ENCODE peak calls at places on chromosomes 5 and 9, in six cellular contexts. Z is mammary epithelial cell, Q is kidney, H is choroid plexus epithelial cell, J is BE2C, X is HFF-Myc. B is an unnamed sample.
A peak's percentile ranks its signal among the peaks of the same experiment; 100 is the strongest.

GRCh38 chr5:151708126-151708525 is 21.4 kb upstream of the SPARC start:
- DNase-seq in J (no peak), Q (no peak), X (no peak), H (peak; percentile 31), Z (no peak), B (no peak)

GRCh38 chr9:13974891-13975290 is 339.1 kb downstream of the NFIB start:
- DNase-seq in X (no peak), Z (no peak), H (no peak), Q (no peak), J (no peak), B (no peak)

GRCh38 chr9:2096376-2096970 is 81.3 kb downstream of the SMARCA2 start:
- DNase-seq in Q (no peak), H (no peak), X (no peak), Z (no peak), J (no peak), B (no peak)

GRCh38 chr5:67409342-67409741 is 212.7 kb upstream of the CD180 start:
- DNase-seq in Q (no peak), J (no peak), Z (no peak), X (no peak), H (no peak), B (no peak)

GRCh38 chr5:81852277-81853004 is 101.5 kb upstream of the SSBP2 start:
- DNase-seq in Z (no peak), H (peak; percentile 87), J (no peak), Q (peak; percentile 80), X (peak; percentile 43), B (no peak)

GRCh38 chr5:148090200-148090599 is 26.4 kb downstream of the SPINK5 start:
- DNase-seq in X (no peak), J (no peak), Q (no peak), H (no peak), Z (no peak), B (no peak)

GRCh38 chr5:169006878-169007790 is 293.8 kb downstream of the SLIT3 start:
- DNase-seq in Z (peak; percentile 91), J (no peak), H (no peak), X (no peak), Q (no peak), B (no peak)

GRCh38 chr5:170184007-170184687 is 48.6 kb upstream of the C5orf58 start:
- DNase-seq in X (peak; percentile 19), H (peak; percentile 67), Q (no peak), J (peak; percentile 72), Z (peak; percentile 35), B (peak; percentile 10)

GRCh38 chr9:5843450-5844249 is 10.7 kb upstream of the ERMP1 start:
- DNase-seq in X (peak; percentile 63), J (no peak), Q (peak; percentile 73), Z (no peak), H (peak; percentile 64), B (no peak)

DNA sequence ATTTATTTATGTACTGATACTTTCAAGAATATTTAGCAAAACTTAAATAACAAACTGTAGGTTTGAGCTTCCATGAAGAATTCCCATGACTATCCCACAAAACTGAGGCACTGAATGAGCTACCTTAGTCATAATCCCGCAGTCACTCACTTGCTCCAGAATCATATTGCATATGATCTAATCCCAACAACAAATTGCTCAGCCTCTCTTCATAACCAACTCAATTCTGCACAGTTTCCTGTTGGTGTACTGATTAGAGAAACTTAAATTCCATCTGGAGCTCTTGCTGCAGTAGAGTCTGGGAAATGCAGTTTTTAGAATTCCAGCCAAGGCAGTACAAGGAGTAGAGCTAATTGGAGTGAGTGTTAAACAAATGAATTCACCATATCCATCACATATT is 35.7 kb upstream of the CDH18 start:
- DNase-seq in H (peak; percentile 4), X (no peak), Q (no peak), Z (no peak), J (no peak), B (no peak)
- TF ChIP-seq CTCF in H (no peak), X (no peak), Q (no peak), Z (no peak), J (no peak), B (no peak)

GRCh38 chr5:90557391-90557790 is 1.2 kb upstream of the ADGRV1 start:
- DNase-seq in X (no peak), Q (no peak), J (no peak), Z (no peak), H (no peak), B (no peak)
- H3K4me3 ChIP-seq in X (no peak overlapping the region), Q (no peak overlapping the region), J (no peak overlapping the region), Z (no peak overlapping the region), H (no peak overlapping the region), B (no peak overlapping the region)

GRCh38 chr5:68476854-68477253 is 261.3 kb downstream of the PIK3R1 start:
- DNase-seq in Z (no peak), Q (no peak), H (no peak), J (no peak), X (no peak), B (no peak)
- TF ChIP-seq CTCF in Z (no peak), Q (peak; percentile 22), H (peak; percentile 7), J (peak; percentile 54), X (peak; percentile 27), B (no peak)

DNA sequence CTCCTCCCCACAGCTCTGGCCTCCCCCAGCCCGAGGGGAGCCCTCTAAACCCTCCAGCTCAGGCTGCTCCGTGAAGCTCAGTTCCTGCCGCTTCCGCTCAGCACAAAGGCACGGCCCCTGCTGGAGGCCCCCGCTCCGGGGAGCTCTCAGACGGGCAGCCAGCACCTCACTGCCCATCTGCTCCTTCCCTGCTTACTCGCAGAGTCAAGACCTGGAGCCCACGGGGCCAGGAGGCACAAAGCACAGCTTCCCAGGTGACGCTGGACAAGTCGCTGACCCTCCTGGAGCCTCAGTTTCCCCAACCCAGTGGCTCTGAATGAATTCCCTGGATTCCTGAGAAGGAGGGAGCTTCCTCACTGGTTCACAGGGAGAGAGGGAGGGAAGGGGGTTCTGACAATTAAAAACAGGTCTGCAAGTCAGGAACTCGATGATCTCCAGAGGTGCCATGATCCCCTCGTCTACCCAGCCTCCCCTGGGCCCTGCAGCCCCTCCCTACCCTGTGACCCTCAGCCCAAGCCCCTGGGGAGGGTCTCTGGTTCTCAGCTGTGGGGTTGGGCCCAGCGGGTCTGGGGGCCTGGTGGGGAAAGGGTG is 36.2 kb downstream of the VAV2 start:
- DNase-seq in X (no peak), H (peak; percentile 71), Z (no peak), J (peak; percentile 59), Q (peak; percentile 84), B (no peak)
- H3K4me3 ChIP-seq in X (no peak overlapping the region), H (peak overlapping the region; percentile 22), Z (no peak overlapping the region), J (no peak overlapping the region), Q (no peak overlapping the region), B (no peak overlapping the region)

GRCh38 chr9:110068212-110068611 is 139.7 kb downstream of the C9orf152 start:
- DNase-seq in H (no peak), X (no peak), Q (no peak), Z (no peak), J (no peak), B (no peak)
- TF ChIP-seq CTCF in H (peak; percentile 9), X (no peak), Q (no peak), Z (no peak), J (no peak), B (no peak)

DNA sequence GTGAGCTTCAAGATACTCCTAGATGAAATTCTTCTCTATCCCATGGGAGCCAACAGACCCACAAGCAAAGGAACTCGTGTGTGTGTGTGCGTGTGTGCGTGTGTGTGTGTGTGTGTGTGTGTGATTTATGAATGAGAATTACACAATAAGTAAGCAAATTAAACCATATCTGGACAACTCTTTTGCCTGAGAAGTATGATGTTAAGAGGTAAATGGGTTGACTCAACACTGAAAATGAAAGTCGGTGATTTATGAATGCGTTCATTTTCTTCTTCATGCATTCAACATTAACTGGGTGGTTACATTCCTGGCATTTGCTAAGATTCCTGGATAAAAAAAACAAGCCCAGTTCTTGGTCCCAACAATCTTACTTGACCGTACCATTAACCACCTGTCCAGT is 171.3 kb upstream of the ZNF462 start:
- DNase-seq in Q (no peak), J (no peak), Z (no peak), X (no peak), H (no peak), B (no peak)
- H3K4me3 ChIP-seq in Q (no peak overlapping the region), J (no peak overlapping the region), Z (no peak overlapping the region), X (no peak overlapping the region), H (no peak overlapping the region), B (no peak overlapping the region)

GRCh38 chr9:124191691-124192208 is 66.0 kb upstream of the NEK6 start:
- DNase-seq in Z (no peak), Q (no peak), H (no peak), J (no peak), X (no peak), B (no peak)

GRCh38 chr9:124198948-124199347 is 58.8 kb upstream of the NEK6 start:
- DNase-seq in J (no peak), H (no peak), Q (peak; percentile 56), Z (no peak), X (no peak), B (no peak)

GRCh38 chr9:124197177-124198095 is 60.3 kb upstream of the NEK6 start:
- DNase-seq in Q (peak; percentile 39), J (no peak), H (no peak), Z (no peak), X (no peak), B (no peak)

GRCh38 chr9:124199474-124199873 is 58.3 kb upstream of the NEK6 start:
- DNase-seq in Z (no peak), J (no peak), H (no peak), X (no peak), Q (no peak), B (no peak)

GRCh38 chr9:124196814-124197176 is 61.0 kb upstream of the NEK6 start:
- DNase-seq in Z (no peak), Q (peak; percentile 11), X (no peak), J (no peak), H (no peak), B (no peak)
- TF ChIP-seq CTCF in Z (no peak), Q (no peak), X (no peak), J (no peak), H (no peak), B (no peak)

GRCh38 chr5:132227485-132228240 is at the start of gene P4HA2:
- DNase-seq in X (no peak), J (peak; percentile 80), Q (peak; percentile 94), Z (peak; percentile 77), H (peak; percentile 71), B (no peak)

GRCh38 chr5:132227235-132227484 is 493 bp downstream of the P4HA2 start:
- DNase-seq in X (no peak), J (no peak), H (no peak), Q (no peak), Z (no peak), B (no peak)

GRCh38 chr5:132228241-132229035 is 785 bp upstream of the P4HA2 start:
- DNase-seq in Z (no peak), J (no peak), H (no peak), Q (no peak), X (no peak), B (no peak)

GRCh38 chr5:132225165-132226032 is 2.3 kb downstream of the P4HA2 start:
- DNase-seq in Q (peak; percentile 81), J (peak; percentile 74), Z (peak; percentile 88), X (no peak), H (peak; percentile 61), B (peak; percentile 69)

GRCh38 chr5:132226516-132227234 is 978 bp downstream of the P4HA2 start:
- DNase-seq in J (no peak), Q (no peak), X (no peak), H (no peak), Z (no peak), B (no peak)
- H3K4me3 ChIP-seq in J (peak overlapping the region; percentile 59), Q (peak overlapping the region; percentile 55), X (peak overlapping the region; percentile 54), H (peak overlapping the region; percentile 74), Z (peak overlapping the region; percentile 67), B (peak overlapping the region; percentile 59)

GRCh38 chr9:78242041-78242440 is 6.2 kb downstream of the CEP78 start:
- DNase-seq in J (no peak), X (no peak), Z (no peak), H (no peak), Q (no peak), B (no peak)
- TF ChIP-seq CTCF in J (no peak), X (no peak), Z (no peak), H (no peak), Q (no peak), B (no peak)